ENCODE peak calls at places on chromosomes 2 and 18, in eight cellular contexts. W, V, Q, L, J, Z, K and T are unnamed samples.

GRCh38 chr2:162821176-162821575 is 17.4 kb downstream of the KCNH7 start:
- DNase-seq in V (peak), L (no peak), W (no peak), Q (no peak), K (no peak), Z (no peak), J (no peak), T (no peak)

GRCh38 chr2:19775838-19776237 is 125.9 kb downstream of the TTC32 start:
- DNase-seq in J (no peak), K (no peak), W (no peak), Z (no peak), V (peak), L (no peak), Q (no peak), T (no peak)

GRCh38 chr2:17051558-17051957 is 385.9 kb upstream of the CYRIA start:
- DNase-seq in K (no peak), V (no peak), Z (no peak), Q (no peak), J (no peak), W (no peak), L (no peak), T (no peak)

GRCh38 chr2:70553334-70553583 is 367 bp downstream of the TGFA start:
- DNase-seq in V (no peak), Q (no peak), Z (no peak), W (no peak), K (peak), J (no peak), L (peak), T (peak)

GRCh38 chr18:58580623-58581022 is 48.3 kb downstream of the ALPK2 start:
- DNase-seq in W (no peak), Q (peak), Z (no peak), K (no peak), V (peak), L (no peak), J (no peak), T (peak)

GRCh38 chr2:160463245-160463644 is 30.4 kb downstream of the RBMS1 start:
- DNase-seq in Z (no peak), J (no peak), W (no peak), K (no peak), V (no peak), L (no peak), Q (no peak), T (no peak)

GRCh38 chr2:219387284-219388126 is at the start of gene DNPEP:
- DNase-seq in Z (peak), V (peak), K (peak), J (peak), L (peak), Q (peak), W (peak), T (peak)

GRCh38 chr2:129735576-129735975 is 243.9 kb upstream of the RAB6C start:
- DNase-seq in V (no peak), J (no peak), L (no peak), Z (no peak), K (no peak), Q (no peak), W (no peak), T (no peak)

GRCh38 chr2:10686176-10686575 is 3.6 kb downstream of the NOL10 start:
- DNase-seq in V (no peak), W (no peak), K (no peak), Q (no peak), L (peak), J (no peak), Z (no peak), T (no peak)

GRCh38 chr18:55136864-55137263 is 177.6 kb upstream of the CCDC68 start:
- DNase-seq in K (no peak), J (no peak), V (peak), Q (no peak), Z (no peak), W (no peak), L (no peak), T (no peak)

GRCh38 chr2:205776139-205776538 is 93.8 kb downstream of the NRP2 start:
- DNase-seq in W (peak), Q (peak), Z (no peak), L (peak), J (no peak), V (peak), K (peak), T (peak)

GRCh38 chr2:69012310-69013122 is 463 bp upstream of the ANTXR1 start:
- DNase-seq in K (peak), W (peak), J (peak), Z (peak), L (peak), Q (peak), V (peak), T (peak)

GRCh38 chr2:12501469-12502147 is 215.1 kb upstream of the TRIB2 start:
- DNase-seq in Z (no peak), L (no peak), J (no peak), Q (no peak), V (no peak), K (no peak), W (no peak), T (no peak)